ENCODE peak calls at places on chromosomes 6 and 20, in seven cellular contexts. F is glutamatergic neuron; Z is GM12865; O is mucosa of descending colon; X is type B pancreatic cell; U is CD4-positive, alpha-beta T cell; H is neural progenitor cell. B is an unnamed sample.

GRCh38 chr6:92684386-92684785 is 735.0 kb downstream of the EPHA7 start:
- DNase-seq in F (no peak), Z (no peak), O (no peak), X (no peak), U (no peak), H (no peak), B (no peak)

GRCh38 chr6:161684721-161685120 is 410.9 kb upstream of the AGPAT4 start:
- DNase-seq in F (no peak), Z (no peak), O (no peak), X (no peak), U (no peak), H (no peak), B (no peak)

GRCh38 chr20:34560141-34560523 is 1.6 kb downstream of the MAP1LC3A start:
- DNase-seq in F (no peak), Z (no peak), O (no peak), X (no peak), U (no peak), H (no peak), B (no peak)

GRCh38 chr20:34179636-34180360 is 61.4 kb upstream of the ASIP start:
- DNase-seq in F (no peak), Z (no peak), O (no peak), X (no peak), U (no peak), H (no peak), B (no peak)

GRCh38 chr6:106084973-106085686 is 1.0 kb upstream of the PRDM1 start:
- DNase-seq in F (no peak), Z (no peak), O (no peak), X (no peak), U (no peak), H (peak; percentile 58), B (no peak)

GRCh38 chr6:32607988-32608298 is 18.3 kb upstream of the HLA-DRB1 start:
- DNase-seq in F (no peak), Z (no peak), O (no peak), X (no peak), U (no peak), H (no peak), B (no peak)

GRCh38 chr6:157443066-157443800 is 62.2 kb downstream of the ZDHHC14 start:
- DNase-seq in F (no peak), Z (peak; percentile 86), O (no peak), X (no peak), U (no peak), H (no peak), B (no peak)

GRCh38 chr6:66173587-66173986 is 466.6 kb upstream of the EYS start:
- DNase-seq in F (no peak), Z (no peak), O (no peak), X (no peak), U (no peak), H (no peak), B (no peak)

GRCh38 chr20:1830240-1830639 is 65.0 kb upstream of the SIRPA start:
- DNase-seq in F (no peak), Z (no peak), O (no peak), X (no peak), U (no peak), H (no peak), B (no peak)

GRCh38 chr6:154705471-154706113 is 27.6 kb upstream of the SCAF8 start:
- DNase-seq in F (no peak), Z (peak; percentile 6), O (no peak), X (no peak), U (no peak), H (peak; percentile 10), B (no peak)

GRCh38 chr6:161074496-161075140 is 83.0 kb downstream of the MAP3K4 start:
- DNase-seq in F (no peak), Z (no peak), O (no peak), X (no peak), U (no peak), H (peak; percentile 15), B (no peak)

GRCh38 chr6:5302995-5303622 is 41.8 kb downstream of the FARS2 start:
- DNase-seq in F (no peak), Z (peak; percentile 91), O (peak; percentile 51), X (no peak), U (peak; percentile 32), H (peak; percentile 53), B (peak; percentile 29)

GRCh38 chr6:1535295-1535694 is 74.4 kb upstream of the FOXC1 start:
- DNase-seq in F (no peak), Z (no peak), O (no peak), X (no peak), U (peak; percentile 14), H (no peak), B (no peak)

GRCh38 chr6:142816024-142816423 is 129.0 kb downstream of the HIVEP2 start:
- DNase-seq in F (no peak), Z (no peak), O (no peak), X (no peak), U (no peak), H (no peak), B (no peak)

GRCh38 chr6:44016131-44016870 is 111.0 kb downstream of the MRPL14 start:
- DNase-seq in F (no peak), Z (no peak), O (no peak), X (no peak), U (no peak), H (no peak), B (no peak)

GRCh38 chr6:53347250-53347920 is 1.4 kb downstream of the ELOVL5 start:
- DNase-seq in F (no peak), Z (peak; percentile 75), O (no peak), X (no peak), U (peak; percentile 6), H (no peak), B (no peak)

GRCh38 chr6:26430787-26431186 is 9.5 kb upstream of the BTN3A3 start:
- DNase-seq in F (no peak), Z (no peak), O (no peak), X (no peak), U (no peak), H (no peak), B (no peak)

GRCh38 chr6:100202417-100203194 is 208.6 kb upstream of the MCHR2 start:
- DNase-seq in F (no peak), Z (no peak), O (no peak), X (no peak), U (no peak), H (no peak), B (no peak)

DNA sequence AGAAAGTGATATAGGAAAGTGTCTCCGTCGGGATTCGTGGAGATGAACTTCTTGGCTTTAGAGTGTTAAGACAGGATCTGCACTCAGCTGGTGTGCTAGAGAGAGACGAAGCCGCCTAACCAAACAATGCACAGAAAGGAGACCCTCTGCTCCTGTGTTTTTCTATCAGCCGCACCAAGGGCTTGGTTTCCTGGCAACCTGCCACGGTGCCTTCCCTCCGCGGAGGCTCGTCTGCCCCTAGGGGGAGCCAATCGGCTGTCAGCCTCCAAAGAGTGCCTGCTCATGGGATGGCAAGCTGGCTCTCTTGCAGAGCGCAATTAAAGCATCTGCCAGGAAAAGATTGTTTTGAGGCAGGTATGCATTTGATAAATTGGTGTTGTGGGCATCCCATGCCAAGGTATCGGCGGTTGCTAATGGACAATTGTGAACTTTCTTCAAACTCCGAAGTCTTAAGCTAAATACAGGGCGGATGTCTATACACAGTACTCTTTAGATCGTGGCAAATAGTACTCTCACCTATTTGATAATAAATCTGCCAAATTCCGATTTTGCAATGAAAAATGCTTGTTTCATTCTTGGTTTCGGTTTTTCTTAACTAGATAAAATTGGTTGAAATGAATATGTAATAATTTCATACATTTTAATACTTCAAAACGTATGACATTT is 603.3 kb downstream of the RNF144B start:
- DNase-seq in F (peak; percentile 92), Z (peak; percentile 60), O (peak; percentile 55), X (peak; percentile 87), U (no peak), H (peak; percentile 93), B (peak; percentile 85)
- TF ChIP-seq CTCF in F (peak; percentile 69), Z (peak; percentile 62), O (peak; percentile 55), X (peak; percentile 82), U (no peak), H (peak; percentile 84), B (peak; percentile 79)

DNA sequence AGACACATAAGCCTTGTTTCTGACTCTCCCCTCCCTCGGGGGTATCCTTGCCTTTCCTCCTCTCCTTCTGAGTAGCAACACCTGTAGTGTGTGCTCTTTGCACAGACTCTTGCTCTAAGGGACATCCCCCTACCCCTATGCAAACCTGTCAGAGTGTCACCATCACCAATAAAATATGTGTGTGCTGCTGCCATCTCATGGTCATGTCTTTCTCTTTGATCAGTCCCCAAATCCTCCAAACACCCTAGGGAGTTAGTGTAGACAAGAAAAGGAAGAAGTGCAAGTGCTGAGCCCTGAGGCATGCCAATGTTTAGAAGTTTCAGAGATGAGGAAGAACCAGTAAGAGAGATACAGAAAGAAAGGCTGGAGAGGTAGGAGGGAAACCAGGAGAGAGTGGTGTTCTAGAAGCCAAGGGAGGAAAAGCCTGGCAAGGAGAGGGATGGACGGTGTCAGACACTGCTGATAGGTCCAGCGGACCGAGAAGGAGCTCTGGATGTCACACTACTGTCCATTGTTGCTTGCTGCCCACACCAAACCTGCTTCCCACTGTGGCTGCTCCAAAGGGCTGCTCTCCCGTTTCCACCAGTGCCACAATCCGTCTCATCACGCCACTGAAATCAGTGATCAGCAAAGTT is 16.4 kb downstream of the TRMT6 start:
- DNase-seq in F (no peak), Z (peak; percentile 49), O (no peak), X (no peak), U (no peak), H (peak; percentile 18), B (no peak)
- TF ChIP-seq CTCF in F (no peak), Z (peak; percentile 31), O (no peak), X (no peak), U (no peak), H (peak; percentile 40), B (no peak)

GRCh38 chr20:57435498-57436222 is 44.5 kb downstream of the RBM38 start:
- DNase-seq in F (no peak), Z (peak; percentile 42), O (peak; percentile 83), X (no peak), U (peak; percentile 10), H (peak; percentile 51), B (no peak)
- TF ChIP-seq CTCF in F (no peak), Z (no peak), O (no peak), X (no peak), U (no peak), H (no peak), B (no peak)

GRCh38 chr6:169248521-169248971 is 5.1 kb downstream of the THBS2 start:
- DNase-seq in F (no peak), Z (no peak), O (peak; percentile 55), X (no peak), U (no peak), H (no peak), B (no peak)

GRCh38 chr6:169247991-169248390 is 5.7 kb downstream of the THBS2 start:
- DNase-seq in F (no peak), Z (no peak), O (peak; percentile 19), X (no peak), U (no peak), H (no peak), B (no peak)

GRCh38 chr6:169244684-169245383 is 8.8 kb downstream of the THBS2 start:
- DNase-seq in F (no peak), Z (no peak), O (no peak), X (no peak), U (no peak), H (no peak), B (no peak)

GRCh38 chr6:169247419-169247818 is 6.2 kb downstream of the THBS2 start:
- DNase-seq in F (no peak), Z (no peak), O (no peak), X (no peak), U (no peak), H (no peak), B (no peak)

DNA sequence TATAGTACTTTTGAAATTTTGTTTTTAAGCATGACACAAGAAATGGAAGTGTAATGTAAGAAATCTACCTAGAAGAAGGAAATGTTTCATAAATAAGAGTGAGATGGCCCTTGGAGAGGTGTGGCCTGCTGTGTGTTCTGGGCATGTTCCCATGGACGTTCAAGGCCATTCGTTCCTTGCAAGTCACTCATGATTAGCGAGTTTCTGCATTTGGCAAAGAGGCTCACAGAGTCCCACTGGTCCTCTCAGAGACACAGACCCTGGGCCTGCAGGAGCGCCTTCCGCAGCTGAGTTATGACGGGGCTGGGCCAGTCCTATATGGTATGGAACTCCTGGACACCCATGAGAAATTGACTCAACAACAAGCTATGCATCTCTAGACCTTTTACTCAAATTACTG is 7.2 kb downstream of the THBS2 start:
- DNase-seq in F (no peak), Z (no peak), O (no peak), X (no peak), U (no peak), H (no peak), B (no peak)
- TF ChIP-seq CTCF in F (no peak), Z (no peak), O (no peak), X (no peak), U (no peak), H (no peak), B (no peak)

B was measured in nephron progenitor cell.